ENCODE peak calls at places on chromosomes 2 and 18, in eight cellular contexts. One of them, this sample, is unnamed.

GRCh38 chr2:111139637-111140317 is 19.1 kb downstream of the BCL2L11 start:
- DNase-seq in ovary: no peak
- DNase-seq in vagina: no peak
- DNase-seq in spleen: no peak
- DNase-seq in sigmoid colon: no peak
- DNase-seq in upper lobe of left lung: no peak
- DNase-seq in A549: no peak
- DNase-seq in adrenal gland: no peak
- DNase-seq in this sample: no peak

GRCh38 chr2:207970138-207970824 is 55.0 kb downstream of the PLEKHM3 start:
- DNase-seq in ovary: no peak
- DNase-seq in vagina: no peak
- DNase-seq in spleen: no peak
- DNase-seq in sigmoid colon: no peak
- DNase-seq in upper lobe of left lung: no peak
- DNase-seq in A549: no peak
- DNase-seq in adrenal gland: no peak
- DNase-seq in this sample: no peak

GRCh38 chr2:26849056-26850001 is 1.4 kb downstream of the DPYSL5 start:
- DNase-seq in ovary: no peak
- DNase-seq in vagina: no peak
- DNase-seq in spleen: no peak
- DNase-seq in sigmoid colon: no peak
- DNase-seq in upper lobe of left lung: peak
- DNase-seq in A549: no peak
- DNase-seq in adrenal gland: no peak
- DNase-seq in this sample: no peak

GRCh38 chr2:145688156-145688555 is 1168.2 kb upstream of the ZEB2 start:
- DNase-seq in ovary: no peak
- DNase-seq in vagina: no peak
- DNase-seq in spleen: no peak
- DNase-seq in sigmoid colon: no peak
- DNase-seq in upper lobe of left lung: no peak
- DNase-seq in A549: no peak
- DNase-seq in adrenal gland: no peak
- DNase-seq in this sample: no peak

GRCh38 chr2:176093145-176093888 is 796 bp downstream of the HOXD13 start:
- DNase-seq in ovary: no peak
- DNase-seq in vagina: no peak
- DNase-seq in spleen: no peak
- DNase-seq in sigmoid colon: no peak
- DNase-seq in upper lobe of left lung: no peak
- DNase-seq in A549: no peak
- DNase-seq in adrenal gland: no peak
- DNase-seq in this sample: no peak

GRCh38 chr2:230861564-230862255 is 3.0 kb upstream of the ITM2C start:
- DNase-seq in ovary: no peak
- DNase-seq in vagina: no peak
- DNase-seq in spleen: no peak
- DNase-seq in sigmoid colon: no peak
- DNase-seq in upper lobe of left lung: no peak
- DNase-seq in A549: no peak
- DNase-seq in adrenal gland: no peak
- DNase-seq in this sample: no peak

GRCh38 chr2:240462704-240463273 is 27.3 kb downstream of the GPC1 start:
- DNase-seq in ovary: no peak
- DNase-seq in vagina: no peak
- DNase-seq in spleen: peak
- DNase-seq in sigmoid colon: peak
- DNase-seq in upper lobe of left lung: peak
- DNase-seq in A549: no peak
- DNase-seq in adrenal gland: no peak
- DNase-seq in this sample: no peak

GRCh38 chr2:159879061-159879604 is 81.1 kb upstream of the CD302 start:
- DNase-seq in ovary: peak
- DNase-seq in vagina: no peak
- DNase-seq in spleen: no peak
- DNase-seq in sigmoid colon: no peak
- DNase-seq in upper lobe of left lung: no peak
- DNase-seq in A549: no peak
- DNase-seq in adrenal gland: no peak
- DNase-seq in this sample: no peak

GRCh38 chr2:141522702-141523101 is 608.1 kb downstream of the LRP1B start:
- DNase-seq in ovary: no peak
- DNase-seq in vagina: no peak
- DNase-seq in spleen: no peak
- DNase-seq in sigmoid colon: no peak
- DNase-seq in upper lobe of left lung: no peak
- DNase-seq in A549: no peak
- DNase-seq in adrenal gland: no peak
- DNase-seq in this sample: no peak

GRCh38 chr2:64212346-64212745 is 68.1 kb upstream of the PELI1 start:
- DNase-seq in ovary: no peak
- DNase-seq in vagina: no peak
- DNase-seq in spleen: no peak
- DNase-seq in sigmoid colon: no peak
- DNase-seq in upper lobe of left lung: no peak
- DNase-seq in A549: no peak
- DNase-seq in adrenal gland: no peak
- DNase-seq in this sample: no peak

GRCh38 chr2:200689115-200689514 is 103.3 kb downstream of the AOX1 start:
- DNase-seq in ovary: no peak
- DNase-seq in vagina: no peak
- DNase-seq in spleen: no peak
- DNase-seq in sigmoid colon: no peak
- DNase-seq in upper lobe of left lung: no peak
- DNase-seq in A549: no peak
- DNase-seq in adrenal gland: no peak
- DNase-seq in this sample: no peak

GRCh38 chr2:99442837-99443236 is 47.0 kb downstream of the REV1 start:
- DNase-seq in ovary: no peak
- DNase-seq in vagina: no peak
- DNase-seq in spleen: no peak
- DNase-seq in sigmoid colon: no peak
- DNase-seq in upper lobe of left lung: no peak
- DNase-seq in A549: no peak
- DNase-seq in adrenal gland: peak
- DNase-seq in this sample: no peak

GRCh38 chr18:45050712-45051639 is 370.3 kb downstream of the SETBP1 start:
- DNase-seq in ovary: no peak
- DNase-seq in vagina: no peak
- DNase-seq in spleen: no peak
- DNase-seq in sigmoid colon: no peak
- DNase-seq in upper lobe of left lung: no peak
- DNase-seq in A549: peak
- DNase-seq in adrenal gland: no peak
- DNase-seq in this sample: no peak

GRCh38 chr2:145190031-145190703 is 670.2 kb upstream of the ZEB2 start:
- DNase-seq in ovary: no peak
- DNase-seq in vagina: no peak
- DNase-seq in spleen: no peak
- DNase-seq in sigmoid colon: no peak
- DNase-seq in upper lobe of left lung: no peak
- DNase-seq in A549: no peak
- DNase-seq in adrenal gland: no peak
- DNase-seq in this sample: no peak

GRCh38 chr2:133044556-133044955 is 374.6 kb upstream of the LYPD1 start:
- DNase-seq in ovary: no peak
- DNase-seq in vagina: no peak
- DNase-seq in spleen: no peak
- DNase-seq in sigmoid colon: no peak
- DNase-seq in upper lobe of left lung: no peak
- DNase-seq in A549: no peak
- DNase-seq in adrenal gland: no peak
- DNase-seq in this sample: no peak

GRCh38 chr2:72994991-72995380 is 76.5 kb downstream of the SFXN5 start:
- DNase-seq in ovary: no peak
- DNase-seq in vagina: peak
- DNase-seq in spleen: peak
- DNase-seq in sigmoid colon: no peak
- DNase-seq in upper lobe of left lung: no peak
- DNase-seq in A549: no peak
- DNase-seq in adrenal gland: no peak
- DNase-seq in this sample: peak

GRCh38 chr2:235303499-235304291 is 190.1 kb upstream of the AGAP1 start:
- DNase-seq in ovary: no peak
- DNase-seq in vagina: no peak
- DNase-seq in spleen: no peak
- DNase-seq in sigmoid colon: no peak
- DNase-seq in upper lobe of left lung: no peak
- DNase-seq in A549: no peak
- DNase-seq in adrenal gland: no peak
- DNase-seq in this sample: no peak
- TF ChIP-seq CTCF in ovary: no peak
- TF ChIP-seq CTCF in vagina: no peak
- TF ChIP-seq CTCF in spleen: no peak
- TF ChIP-seq CTCF in sigmoid colon: no peak
- TF ChIP-seq CTCF in upper lobe of left lung: no peak
- TF ChIP-seq CTCF in A549: peak
- TF ChIP-seq CTCF in adrenal gland: no peak
- TF ChIP-seq CTCF in this sample: no peak

GRCh38 chr2:189584662-189585061 is 4.1 kb upstream of the SLC40A1 start:
- DNase-seq in ovary: no peak
- DNase-seq in vagina: no peak
- DNase-seq in spleen: no peak
- DNase-seq in sigmoid colon: no peak
- DNase-seq in upper lobe of left lung: no peak
- DNase-seq in A549: no peak
- DNase-seq in adrenal gland: no peak
- DNase-seq in this sample: no peak

GRCh38 chr2:189580662-189581353 is at the start of gene SLC40A1:
- DNase-seq in ovary: peak
- DNase-seq in vagina: no peak
- DNase-seq in spleen: peak
- DNase-seq in sigmoid colon: peak
- DNase-seq in upper lobe of left lung: peak
- DNase-seq in A549: peak
- DNase-seq in adrenal gland: peak
- DNase-seq in this sample: peak

GRCh38 chr2:189580267-189580661 is 322 bp downstream of the SLC40A1 start:
- DNase-seq in ovary: peak
- DNase-seq in vagina: no peak
- DNase-seq in spleen: peak
- DNase-seq in sigmoid colon: peak
- DNase-seq in upper lobe of left lung: peak
- DNase-seq in A549: peak
- DNase-seq in adrenal gland: peak
- DNase-seq in this sample: no peak

GRCh38 chr2:189581354-189582139 is 961 bp upstream of the SLC40A1 start:
- DNase-seq in ovary: peak
- DNase-seq in vagina: no peak
- DNase-seq in spleen: peak
- DNase-seq in sigmoid colon: peak
- DNase-seq in upper lobe of left lung: peak
- DNase-seq in A549: no peak
- DNase-seq in adrenal gland: peak
- DNase-seq in this sample: no peak

DNA sequence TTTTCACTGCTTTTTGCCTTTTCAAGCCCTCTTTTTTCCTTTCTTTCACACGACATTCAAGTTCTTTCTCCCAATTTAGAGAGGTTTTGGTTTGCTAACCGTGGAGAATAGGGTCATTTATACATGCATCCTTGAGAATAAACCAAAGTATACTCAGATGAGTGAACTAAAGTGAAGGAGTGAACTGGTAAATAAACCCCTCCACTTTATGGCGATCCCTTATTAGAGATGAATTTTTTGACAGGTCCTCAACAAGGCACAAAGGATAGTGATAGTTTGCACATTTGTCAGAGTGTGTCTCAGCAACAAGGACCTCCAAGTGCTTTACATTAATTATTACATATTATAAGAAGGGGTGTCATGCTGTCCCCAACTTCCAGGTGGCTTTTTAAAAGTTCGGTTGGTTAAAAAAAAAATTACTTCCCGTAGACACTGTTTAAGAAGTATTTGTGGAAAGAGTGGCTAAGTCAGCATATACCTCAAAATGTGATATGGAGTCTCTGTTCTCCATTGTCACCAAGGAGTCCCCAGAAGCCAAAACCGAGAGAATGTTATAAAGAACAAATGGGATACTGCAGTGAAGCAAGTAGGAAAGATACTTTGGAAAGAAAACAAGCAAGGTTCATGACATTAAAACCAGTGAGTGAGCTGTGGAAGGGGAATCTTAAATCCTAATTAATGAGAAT is 1.7 kb upstream of the SLC40A1 start:
- DNase-seq in ovary: no peak
- DNase-seq in vagina: no peak
- DNase-seq in spleen: no peak
- DNase-seq in sigmoid colon: no peak
- DNase-seq in upper lobe of left lung: no peak
- DNase-seq in A549: no peak
- DNase-seq in adrenal gland: no peak
- DNase-seq in this sample: no peak
- TF ChIP-seq POLR2A in ovary: no peak
- TF ChIP-seq POLR2A in vagina: no peak
- TF ChIP-seq POLR2A in spleen: no peak
- TF ChIP-seq POLR2A in sigmoid colon: no peak
- TF ChIP-seq POLR2A in upper lobe of left lung: no peak
- TF ChIP-seq POLR2A in A549: no peak
- TF ChIP-seq POLR2A in adrenal gland: no peak
- TF ChIP-seq POLR2A in this sample: no peak

DNA sequence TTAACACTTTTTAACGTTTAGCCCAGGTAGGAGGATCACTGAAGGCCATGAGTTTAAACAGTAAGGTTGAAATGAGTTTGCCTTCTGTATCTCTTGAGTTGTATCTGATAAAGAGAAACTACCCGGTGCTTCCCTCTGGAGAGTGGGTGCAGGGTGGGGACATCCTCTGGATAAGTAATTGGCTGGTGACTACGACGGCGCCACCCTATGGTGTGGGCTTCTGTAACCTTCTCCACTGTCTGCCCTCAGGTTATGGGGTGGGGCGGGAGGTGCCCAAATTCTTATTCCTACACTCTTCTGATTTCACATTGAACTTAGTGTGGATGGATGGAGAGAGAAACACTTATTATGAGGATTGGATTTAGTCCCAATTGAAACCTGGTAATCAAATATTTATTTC is 68.8 kb downstream of the LDLRAD4 start:
- DNase-seq in ovary: no peak
- DNase-seq in vagina: no peak
- DNase-seq in spleen: no peak
- DNase-seq in sigmoid colon: no peak
- DNase-seq in upper lobe of left lung: no peak
- DNase-seq in A549: no peak
- DNase-seq in adrenal gland: no peak
- DNase-seq in this sample: peak
- TF ChIP-seq CTCF in ovary: no peak
- TF ChIP-seq CTCF in vagina: no peak
- TF ChIP-seq CTCF in spleen: no peak
- TF ChIP-seq CTCF in sigmoid colon: no peak
- TF ChIP-seq CTCF in upper lobe of left lung: no peak
- TF ChIP-seq CTCF in A549: no peak
- TF ChIP-seq CTCF in adrenal gland: no peak
- TF ChIP-seq CTCF in this sample: no peak

DNA sequence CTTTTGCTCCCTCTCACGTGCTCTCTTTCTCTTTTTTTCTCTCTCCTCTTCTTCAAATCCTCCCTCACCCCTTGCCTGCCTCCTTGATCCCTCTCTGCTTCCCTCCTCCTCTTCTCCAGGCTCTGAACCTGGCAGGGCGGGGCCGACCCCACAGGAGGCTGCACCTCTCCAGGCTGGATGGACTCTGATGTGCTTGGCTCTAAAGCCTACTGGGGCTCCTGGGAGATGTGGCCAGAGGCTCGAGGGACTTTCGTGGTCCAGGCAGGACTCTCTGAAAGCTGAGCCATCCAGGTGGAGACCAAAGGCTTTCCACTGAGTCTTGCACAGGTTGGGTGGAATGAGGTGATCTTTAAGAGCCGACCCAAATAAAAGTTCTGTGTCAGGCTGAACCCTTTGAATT is 25.4 kb downstream of the DYSF start:
- DNase-seq in ovary: no peak
- DNase-seq in vagina: no peak
- DNase-seq in spleen: peak
- DNase-seq in sigmoid colon: peak
- DNase-seq in upper lobe of left lung: no peak
- DNase-seq in A549: no peak
- DNase-seq in adrenal gland: no peak
- DNase-seq in this sample: no peak
- TF ChIP-seq POLR2A in ovary: no peak
- TF ChIP-seq POLR2A in vagina: no peak
- TF ChIP-seq POLR2A in spleen: no peak
- TF ChIP-seq POLR2A in sigmoid colon: no peak
- TF ChIP-seq POLR2A in upper lobe of left lung: no peak
- TF ChIP-seq POLR2A in A549: no peak
- TF ChIP-seq POLR2A in adrenal gland: no peak
- TF ChIP-seq POLR2A in this sample: no peak